ENCODE peak calls at places on chromosomes 3 and 15, in nine cellular contexts. One of them, this sample, is unnamed.

GRCh38 chr15:76431936-76432335 is 95.4 kb downstream of the ISL2 start:
- DNase-seq in fibroblast of villous mesenchyme: no peak
- DNase-seq in cardiac septum: no peak
- DNase-seq in left colon: no peak
- DNase-seq in fibroblast of lung: no peak
- DNase-seq in HFFc6: no peak
- DNase-seq in left ventricle myocardium superior: no peak
- DNase-seq in CD4-positive, alpha-beta T cell: no peak
- DNase-seq in GM03348: no peak
- DNase-seq in this sample: peak

GRCh38 chr3:66858656-66859381 is 139.3 kb upstream of the KBTBD8 start:
- DNase-seq in fibroblast of villous mesenchyme: no peak
- DNase-seq in CD4-positive, alpha-beta T cell: no peak
- DNase-seq in cardiac septum: no peak
- DNase-seq in left colon: no peak
- DNase-seq in GM03348: no peak
- DNase-seq in HFFc6: no peak
- DNase-seq in left ventricle myocardium superior: no peak
- DNase-seq in fibroblast of lung: no peak
- DNase-seq in this sample: no peak

GRCh38 chr3:185813205-185813604 is 11.6 kb downstream of the IGF2BP2 start:
- DNase-seq in HFFc6: no peak
- DNase-seq in cardiac septum: no peak
- DNase-seq in left colon: no peak
- DNase-seq in GM03348: peak
- DNase-seq in left ventricle myocardium superior: no peak
- DNase-seq in fibroblast of villous mesenchyme: peak
- DNase-seq in CD4-positive, alpha-beta T cell: no peak
- DNase-seq in fibroblast of lung: peak
- DNase-seq in this sample: no peak

GRCh38 chr3:126512026-126512425 is 5.5 kb downstream of the UROC1 start:
- DNase-seq in GM03348: no peak
- DNase-seq in HFFc6: no peak
- DNase-seq in fibroblast of villous mesenchyme: no peak
- DNase-seq in CD4-positive, alpha-beta T cell: no peak
- DNase-seq in fibroblast of lung: no peak
- DNase-seq in left ventricle myocardium superior: no peak
- DNase-seq in cardiac septum: no peak
- DNase-seq in left colon: no peak
- DNase-seq in this sample: no peak

GRCh38 chr3:53996153-53996861 is 104.6 kb upstream of the SELENOK start:
- DNase-seq in left ventricle myocardium superior: no peak
- DNase-seq in HFFc6: no peak
- DNase-seq in cardiac septum: no peak
- DNase-seq in fibroblast of lung: no peak
- DNase-seq in left colon: peak
- DNase-seq in GM03348: no peak
- DNase-seq in fibroblast of villous mesenchyme: no peak
- DNase-seq in CD4-positive, alpha-beta T cell: no peak
- DNase-seq in this sample: no peak

GRCh38 chr3:48656061-48656840 is 6.4 kb downstream of the CELSR3 start:
- DNase-seq in HFFc6: peak
- DNase-seq in GM03348: peak
- DNase-seq in fibroblast of lung: peak
- DNase-seq in CD4-positive, alpha-beta T cell: peak
- DNase-seq in fibroblast of villous mesenchyme: peak
- DNase-seq in left colon: peak
- DNase-seq in left ventricle myocardium superior: peak
- DNase-seq in cardiac septum: peak
- DNase-seq in this sample: peak

GRCh38 chr15:67335534-67336222 is 81.1 kb downstream of the IQCH start:
- DNase-seq in fibroblast of villous mesenchyme: no peak
- DNase-seq in fibroblast of lung: no peak
- DNase-seq in left ventricle myocardium superior: no peak
- DNase-seq in GM03348: no peak
- DNase-seq in CD4-positive, alpha-beta T cell: no peak
- DNase-seq in HFFc6: no peak
- DNase-seq in cardiac septum: no peak
- DNase-seq in left colon: no peak
- DNase-seq in this sample: no peak

GRCh38 chr3:143203848-143204247 is 84.3 kb downstream of the CHST2 start:
- DNase-seq in left ventricle myocardium superior: no peak
- DNase-seq in HFFc6: peak
- DNase-seq in fibroblast of villous mesenchyme: no peak
- DNase-seq in CD4-positive, alpha-beta T cell: no peak
- DNase-seq in GM03348: peak
- DNase-seq in fibroblast of lung: no peak
- DNase-seq in left colon: no peak
- DNase-seq in cardiac septum: no peak
- DNase-seq in this sample: no peak

GRCh38 chr3:49609815-49610214 is 55.5 kb downstream of the BSN start:
- DNase-seq in CD4-positive, alpha-beta T cell: no peak
- DNase-seq in GM03348: no peak
- DNase-seq in HFFc6: no peak
- DNase-seq in left colon: no peak
- DNase-seq in fibroblast of villous mesenchyme: no peak
- DNase-seq in fibroblast of lung: no peak
- DNase-seq in left ventricle myocardium superior: peak
- DNase-seq in cardiac septum: no peak
- DNase-seq in this sample: no peak

GRCh38 chr3:42844815-42845214 is 30.9 kb downstream of the CYP8B1 start:
- DNase-seq in CD4-positive, alpha-beta T cell: no peak
- DNase-seq in fibroblast of lung: no peak
- DNase-seq in left ventricle myocardium superior: no peak
- DNase-seq in left colon: no peak
- DNase-seq in HFFc6: no peak
- DNase-seq in cardiac septum: no peak
- DNase-seq in GM03348: no peak
- DNase-seq in fibroblast of villous mesenchyme: no peak
- DNase-seq in this sample: no peak

GRCh38 chr3:48413611-48414010 is 16.3 kb downstream of the PLXNB1 start:
- DNase-seq in GM03348: no peak
- DNase-seq in left colon: no peak
- DNase-seq in fibroblast of lung: no peak
- DNase-seq in CD4-positive, alpha-beta T cell: no peak
- DNase-seq in HFFc6: no peak
- DNase-seq in fibroblast of villous mesenchyme: no peak
- DNase-seq in left ventricle myocardium superior: peak
- DNase-seq in cardiac septum: no peak
- DNase-seq in this sample: no peak

GRCh38 chr3:188760408-188760807 is 411.4 kb upstream of the TPRG1 start:
- DNase-seq in left colon: no peak
- DNase-seq in cardiac septum: no peak
- DNase-seq in fibroblast of lung: peak
- DNase-seq in fibroblast of villous mesenchyme: no peak
- DNase-seq in HFFc6: peak
- DNase-seq in left ventricle myocardium superior: no peak
- DNase-seq in CD4-positive, alpha-beta T cell: no peak
- DNase-seq in GM03348: no peak
- DNase-seq in this sample: no peak

GRCh38 chr3:100041328-100041749 is 73.0 kb downstream of the FILIP1L start:
- DNase-seq in left colon: no peak
- DNase-seq in HFFc6: peak
- DNase-seq in fibroblast of villous mesenchyme: peak
- DNase-seq in fibroblast of lung: peak
- DNase-seq in GM03348: peak
- DNase-seq in left ventricle myocardium superior: no peak
- DNase-seq in CD4-positive, alpha-beta T cell: no peak
- DNase-seq in cardiac septum: no peak
- DNase-seq in this sample: peak

GRCh38 chr3:173644086-173645082 is 246.8 kb downstream of the NLGN1 start:
- DNase-seq in GM03348: no peak
- DNase-seq in cardiac septum: no peak
- DNase-seq in fibroblast of lung: no peak
- DNase-seq in CD4-positive, alpha-beta T cell: no peak
- DNase-seq in left colon: no peak
- DNase-seq in left ventricle myocardium superior: no peak
- DNase-seq in fibroblast of villous mesenchyme: no peak
- DNase-seq in HFFc6: no peak
- DNase-seq in this sample: no peak

GRCh38 chr3:178381555-178381954 is 154.7 kb upstream of the KCNMB2 start:
- DNase-seq in CD4-positive, alpha-beta T cell: no peak
- DNase-seq in GM03348: no peak
- DNase-seq in HFFc6: peak
- DNase-seq in cardiac septum: no peak
- DNase-seq in fibroblast of villous mesenchyme: peak
- DNase-seq in left ventricle myocardium superior: no peak
- DNase-seq in left colon: no peak
- DNase-seq in fibroblast of lung: peak
- DNase-seq in this sample: no peak

GRCh38 chr15:70303981-70304380 is 206.3 kb upstream of the TLE3 start:
- DNase-seq in cardiac septum: no peak
- DNase-seq in fibroblast of lung: no peak
- DNase-seq in left colon: no peak
- DNase-seq in fibroblast of villous mesenchyme: no peak
- DNase-seq in GM03348: no peak
- DNase-seq in left ventricle myocardium superior: no peak
- DNase-seq in HFFc6: no peak
- DNase-seq in CD4-positive, alpha-beta T cell: no peak
- DNase-seq in this sample: no peak

GRCh38 chr3:126948980-126949535 is 33.9 kb upstream of the PLXNA1 start:
- DNase-seq in GM03348: no peak
- DNase-seq in left colon: no peak
- DNase-seq in left ventricle myocardium superior: peak
- DNase-seq in CD4-positive, alpha-beta T cell: no peak
- DNase-seq in HFFc6: no peak
- DNase-seq in cardiac septum: no peak
- DNase-seq in fibroblast of lung: no peak
- DNase-seq in fibroblast of villous mesenchyme: no peak
- DNase-seq in this sample: no peak

GRCh38 chr3:117433439-117433838 is 723.9 kb downstream of the TUSC7 start:
- DNase-seq in fibroblast of villous mesenchyme: no peak
- DNase-seq in CD4-positive, alpha-beta T cell: no peak
- DNase-seq in cardiac septum: no peak
- DNase-seq in GM03348: no peak
- DNase-seq in left ventricle myocardium superior: no peak
- DNase-seq in HFFc6: no peak
- DNase-seq in left colon: no peak
- DNase-seq in fibroblast of lung: no peak
- DNase-seq in this sample: no peak